ENCODE peak calls at places on chromosomes 2 and 18, in four cellular contexts. One of them, this sample, is unnamed.

GRCh38 chr2:130814931-130815680 is 21.6 kb upstream of the ARHGEF4 start:
- DNase-seq in HepG2: no peak
- DNase-seq in WTC11: no peak
- DNase-seq in K562: no peak
- DNase-seq in this sample: no peak

GRCh38 chr2:44789971-44790721 is 151.4 kb upstream of the SIX3 start:
- DNase-seq in WTC11: no peak
- DNase-seq in HepG2: no peak
- DNase-seq in K562: no peak
- DNase-seq in this sample: no peak

GRCh38 chr2:15334650-15335326 is 226.3 kb downstream of the NBAS start:
- DNase-seq in K562: no peak
- DNase-seq in HepG2: no peak
- DNase-seq in WTC11: no peak
- DNase-seq in this sample: peak

GRCh38 chr2:18267501-18267900 is 293.0 kb downstream of the RDH14 start:
- DNase-seq in HepG2: no peak
- DNase-seq in K562: no peak
- DNase-seq in WTC11: no peak
- DNase-seq in this sample: no peak

GRCh38 chr2:172102858-172103359 is at the start of gene DLX2:
- DNase-seq in WTC11: peak
- DNase-seq in HepG2: peak
- DNase-seq in K562: peak
- DNase-seq in this sample: peak

GRCh38 chr2:218002792-218003191 is at the start of gene TNS1:
- DNase-seq in K562: no peak
- DNase-seq in HepG2: no peak
- DNase-seq in WTC11: no peak
- DNase-seq in this sample: no peak

GRCh38 chr2:85413592-85414421 is 3.6 kb upstream of the CAPG start:
- DNase-seq in K562: peak
- DNase-seq in WTC11: peak
- DNase-seq in HepG2: no peak
- DNase-seq in this sample: no peak

GRCh38 chr2:127471286-127471983 is 53.2 kb downstream of the PROC start:
- DNase-seq in K562: no peak
- DNase-seq in HepG2: no peak
- DNase-seq in WTC11: no peak
- DNase-seq in this sample: no peak

GRCh38 chr2:105062158-105062557 is 24.3 kb downstream of the MRPS9 start:
- DNase-seq in HepG2: no peak
- DNase-seq in K562: peak
- DNase-seq in WTC11: no peak
- DNase-seq in this sample: no peak

GRCh38 chr2:233000886-233001750 is 11.9 kb downstream of the NGEF start:
- DNase-seq in HepG2: no peak
- DNase-seq in K562: no peak
- DNase-seq in WTC11: no peak
- DNase-seq in this sample: no peak

GRCh38 chr2:226658555-226658954 is 141.1 kb downstream of the IRS1 start:
- DNase-seq in K562: no peak
- DNase-seq in WTC11: no peak
- DNase-seq in HepG2: no peak
- DNase-seq in this sample: no peak

GRCh38 chr2:226659416-226659815 is 140.2 kb downstream of the IRS1 start:
- DNase-seq in WTC11: no peak
- DNase-seq in HepG2: no peak
- DNase-seq in K562: no peak
- DNase-seq in this sample: no peak

GRCh38 chr2:226661789-226662545 is 137.7 kb downstream of the IRS1 start:
- DNase-seq in HepG2: no peak
- DNase-seq in K562: peak
- DNase-seq in WTC11: no peak
- DNase-seq in this sample: no peak

GRCh38 chr2:226660124-226660523 is 139.5 kb downstream of the IRS1 start:
- DNase-seq in K562: no peak
- DNase-seq in HepG2: no peak
- DNase-seq in WTC11: no peak
- DNase-seq in this sample: no peak

GRCh38 chr2:226660524-226660923 is 139.1 kb downstream of the IRS1 start:
- DNase-seq in HepG2: no peak
- DNase-seq in K562: no peak
- DNase-seq in WTC11: no peak
- DNase-seq in this sample: no peak
- TF ChIP-seq ELF4 in HepG2: no peak
- TF ChIP-seq ELF4 in K562: no peak
- TF ChIP-seq ELF4 in WTC11: no peak
- TF ChIP-seq ELF4 in this sample: no peak

DNA sequence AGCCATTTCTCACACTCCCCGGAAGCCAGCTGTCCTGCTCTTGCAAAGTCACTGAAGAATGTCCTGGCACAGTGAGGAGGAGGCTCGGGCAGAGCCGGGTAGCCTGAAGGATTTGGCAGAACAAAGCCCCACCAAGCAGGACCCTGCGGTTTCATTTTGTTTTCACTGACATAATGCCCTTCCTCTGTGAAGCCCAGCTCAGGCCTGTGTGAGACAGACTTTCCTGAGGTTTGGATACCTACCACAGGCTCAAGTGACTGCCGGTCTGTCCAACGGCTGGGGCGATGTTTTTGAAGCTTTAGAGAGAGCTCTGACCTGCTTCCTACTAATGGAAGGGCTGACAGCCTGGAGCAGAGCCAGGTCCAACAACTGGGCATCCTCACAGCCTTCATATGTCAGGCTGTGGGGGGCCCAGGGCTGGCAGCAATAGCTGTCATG is 99.8 kb upstream of the FZD7 start:
- DNase-seq in K562: no peak
- DNase-seq in WTC11: no peak
- DNase-seq in HepG2: no peak
- DNase-seq in this sample: no peak
- TF ChIP-seq ELF4 in K562: no peak
- TF ChIP-seq ELF4 in WTC11: no peak
- TF ChIP-seq ELF4 in HepG2: no peak
- TF ChIP-seq ELF4 in this sample: no peak

GRCh38 chr2:179701524-179702110 is 159.8 kb downstream of the ZNF385B start:
- DNase-seq in WTC11: no peak
- DNase-seq in K562: no peak
- DNase-seq in HepG2: no peak
- DNase-seq in this sample: no peak
- TF ChIP-seq ELF4 in WTC11: no peak
- TF ChIP-seq ELF4 in K562: no peak
- TF ChIP-seq ELF4 in HepG2: no peak
- TF ChIP-seq ELF4 in this sample: no peak

GRCh38 chr18:9474103-9474982 is 970 bp upstream of the RALBP1 start:
- DNase-seq in K562: peak
- DNase-seq in WTC11: no peak
- DNase-seq in HepG2: peak
- DNase-seq in this sample: peak
- TF ChIP-seq ELF4 in K562: no peak
- TF ChIP-seq ELF4 in WTC11: no peak
- TF ChIP-seq ELF4 in HepG2: no peak
- TF ChIP-seq ELF4 in this sample: no peak

GRCh38 chr2:100262555-100263320 is 59.6 kb downstream of the LONRF2 start:
- DNase-seq in WTC11: peak
- DNase-seq in K562: peak
- DNase-seq in HepG2: peak
- DNase-seq in this sample: peak
- TF ChIP-seq ELF4 in WTC11: no peak
- TF ChIP-seq ELF4 in K562: no peak
- TF ChIP-seq ELF4 in HepG2: no peak
- TF ChIP-seq ELF4 in this sample: no peak

DNA sequence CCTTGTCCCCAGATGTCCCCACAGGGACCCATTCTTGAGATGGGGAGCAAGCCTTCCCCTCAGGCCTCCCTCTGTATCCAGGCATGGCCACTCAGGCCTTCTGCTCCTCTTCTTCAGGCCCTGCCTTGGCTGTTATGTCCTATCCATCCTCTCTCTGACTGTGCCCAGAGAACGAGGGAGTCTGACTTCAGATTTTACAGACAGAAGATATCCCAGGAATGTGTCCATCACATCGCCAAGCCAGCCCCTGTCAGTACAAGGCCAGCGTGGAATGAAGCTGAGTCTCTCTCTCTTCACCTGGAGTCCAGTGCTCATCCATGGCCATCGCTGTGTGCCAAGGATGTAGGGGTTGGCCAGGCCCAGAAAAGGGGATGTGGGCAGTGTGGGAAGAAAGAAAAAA is 57.6 kb downstream of the SDC1 start:
- DNase-seq in WTC11: no peak
- DNase-seq in K562: no peak
- DNase-seq in HepG2: no peak
- DNase-seq in this sample: no peak
- TF ChIP-seq ELF4 in WTC11: no peak
- TF ChIP-seq ELF4 in K562: no peak
- TF ChIP-seq ELF4 in HepG2: no peak
- TF ChIP-seq ELF4 in this sample: no peak

GRCh38 chr2:158048327-158048726 is 53.3 kb upstream of the UPP2 start:
- DNase-seq in HepG2: no peak
- DNase-seq in K562: no peak
- DNase-seq in WTC11: no peak
- DNase-seq in this sample: no peak

GRCh38 chr2:158045362-158045761 is 56.3 kb upstream of the UPP2 start:
- DNase-seq in WTC11: peak
- DNase-seq in HepG2: peak
- DNase-seq in K562: no peak
- DNase-seq in this sample: no peak

GRCh38 chr2:158049129-158049855 is 52.4 kb upstream of the UPP2 start:
- DNase-seq in WTC11: no peak
- DNase-seq in K562: no peak
- DNase-seq in HepG2: no peak
- DNase-seq in this sample: no peak

GRCh38 chr2:158043181-158043948 is 58.3 kb upstream of the UPP2 start:
- DNase-seq in HepG2: no peak
- DNase-seq in K562: no peak
- DNase-seq in WTC11: no peak
- DNase-seq in this sample: no peak

GRCh38 chr2:158047156-158047611 is 54.5 kb upstream of the UPP2 start:
- DNase-seq in K562: peak
- DNase-seq in HepG2: no peak
- DNase-seq in WTC11: no peak
- DNase-seq in this sample: no peak
- TF ChIP-seq ELF4 in K562: no peak
- TF ChIP-seq ELF4 in HepG2: no peak
- TF ChIP-seq ELF4 in WTC11: no peak
- TF ChIP-seq ELF4 in this sample: no peak

This sample was measured in HEK293T.